ENCODE peak calls at places on chromosomes 6 and 20, in nine cellular contexts. D, C, Y, I, N, Q, B, E and T are unnamed samples.

GRCh38 chr20:408843-409696 is 971 bp downstream of the RBCK1 start:
- DNase-seq in C (no peak), B (no peak), E (no peak), Y (peak), D (peak), N (no peak), I (no peak), Q (no peak), T (no peak)

GRCh38 chr20:50635676-50636600 is 55.4 kb downstream of the RIPOR3 start:
- DNase-seq in Y (peak), C (no peak), D (peak), I (no peak), E (peak), N (peak), B (peak), Q (peak), T (no peak)

GRCh38 chr20:5065489-5066383 is 54.0 kb downstream of the PCNA start:
- DNase-seq in N (no peak), D (peak), B (no peak), C (peak), I (peak), Q (no peak), Y (peak), E (no peak), T (peak)

GRCh38 chr6:108690326-108691000 is 129.7 kb downstream of the FOXO3 start:
- DNase-seq in Q (no peak), I (peak), Y (peak), N (no peak), B (no peak), D (peak), E (no peak), C (no peak), T (no peak)

GRCh38 chr20:59020938-59021551 is 1.8 kb downstream of the TUBB1 start:
- DNase-seq in B (no peak), Y (peak), I (peak), D (peak), Q (no peak), C (no peak), N (no peak), E (no peak), T (peak)

GRCh38 chr6:42629845-42630244 is 66.0 kb downstream of the UBR2 start:
- DNase-seq in C (no peak), N (no peak), Y (no peak), E (no peak), B (no peak), D (no peak), I (no peak), Q (no peak), T (no peak)

GRCh38 chr20:5529331-5530142 is 212.8 kb upstream of the PROKR2 start:
- DNase-seq in E (peak), C (peak), N (peak), B (peak), I (peak), D (peak), Y (peak), Q (peak), T (peak)

GRCh38 chr20:1108437-1108920 is 9.9 kb upstream of the PSMF1 start:
- DNase-seq in I (no peak), Y (peak), Q (peak), C (peak), B (peak), D (peak), E (peak), N (peak), T (no peak)

GRCh38 chr6:7185561-7185960 is 77.8 kb downstream of the RREB1 start:
- DNase-seq in C (no peak), D (no peak), E (no peak), B (no peak), N (no peak), Q (no peak), I (no peak), Y (no peak), T (no peak)

GRCh38 chr20:362271-363254 is 15.7 kb downstream of the NRSN2 start:
- DNase-seq in Q (no peak), B (no peak), E (no peak), D (peak), I (no peak), Y (peak), C (peak), N (peak), T (peak)

GRCh38 chr6:104881964-104882668 is 22.4 kb upstream of the HACE1 start:
- DNase-seq in B (no peak), Y (no peak), N (peak), Q (no peak), C (no peak), D (no peak), E (no peak), I (no peak), T (no peak)